ENCODE peak calls at places on chromosomes 13 and 19, in ten cellular contexts. S is transverse colon; W is RCC 7860; N is iris pigment epithelial cell; O is fibroblast of the conjunctiva; E is nephron progenitor cell; F is activated naive CD4-positive, alpha-beta T cell; R is stimulated activated CD4-positive, alpha-beta T cell treated with anti-CD3 and anti-CD28 coated beads, Interleukin-2, amount 100 ng/mL, for 48 hours; A is PC-9; Z is RWPE1. L is an unnamed sample.

GRCh38 chr13:106851251-106851650 is 283.3 kb upstream of the ARGLU1 start:
- DNase-seq in Z (peak), R (no peak), A (no peak), E (no peak), N (peak), O (no peak), S (no peak), F (no peak), W (no peak), L (no peak)

GRCh38 chr19:40239415-40240226 is 13.1 kb upstream of the CCNP start:
- DNase-seq in A (no peak), E (no peak), Z (no peak), W (no peak), O (no peak), N (no peak), S (no peak), F (no peak), R (no peak), L (no peak)

GRCh38 chr19:19154768-19155494 is 15.1 kb downstream of the MEF2B start:
- DNase-seq in O (no peak), R (no peak), A (no peak), N (no peak), Z (no peak), F (no peak), W (no peak), S (no peak), E (no peak), L (no peak)

GRCh38 chr13:80465321-80465720 is 124.4 kb upstream of the SPRY2 start:
- DNase-seq in O (no peak), S (no peak), F (no peak), A (no peak), Z (no peak), E (no peak), R (no peak), W (no peak), N (no peak), L (no peak)

GRCh38 chr13:91119643-91120042 is 227.8 kb upstream of the MIR17HG start:
- DNase-seq in A (no peak), Z (no peak), O (no peak), W (no peak), F (no peak), E (no peak), S (no peak), R (no peak), N (no peak), L (no peak)

GRCh38 chr19:33299061-33299665 is 3.2 kb downstream of the CEBPA start:
- DNase-seq in O (no peak), F (no peak), E (no peak), R (no peak), N (no peak), A (no peak), S (peak), W (no peak), Z (no peak), L (no peak)

GRCh38 chr13:40800559-40800958 is 11.1 kb downstream of the SLC25A15 start:
- DNase-seq in W (no peak), F (no peak), N (no peak), O (no peak), A (no peak), S (no peak), R (no peak), E (no peak), Z (no peak), L (no peak)

GRCh38 chr19:49497047-49497789 is 984 bp downstream of the RPS11 start:
- DNase-seq in R (no peak), E (no peak), S (peak), O (no peak), A (peak), W (peak), Z (peak), N (peak), F (peak), L (no peak)

GRCh38 chr19:27765397-27765796 is 1447.6 kb downstream of the UQCRFS1 start:
- DNase-seq in W (no peak), Z (no peak), A (no peak), R (no peak), E (no peak), F (no peak), O (no peak), S (no peak), N (no peak), L (no peak)

GRCh38 chr13:45584816-45585215 is 30.7 kb downstream of the ERICH6B start:
- DNase-seq in F (no peak), R (no peak), W (no peak), N (no peak), E (no peak), A (no peak), O (no peak), S (no peak), Z (peak), L (no peak)

GRCh38 chr19:3412066-3412465 is 45.7 kb downstream of the NFIC start:
- DNase-seq in O (no peak), W (no peak), S (no peak), E (no peak), N (no peak), A (no peak), F (no peak), R (no peak), Z (no peak), L (no peak)

GRCh38 chr13:78131811-78132210 is 213.2 kb upstream of the EDNRB start:
- DNase-seq in W (no peak), F (no peak), O (no peak), S (no peak), N (peak), Z (no peak), R (no peak), A (no peak), E (no peak), L (no peak)

GRCh38 chr13:44703371-44703770 is 127.2 kb upstream of the TSC22D1 start:
- DNase-seq in Z (no peak), E (no peak), S (no peak), W (peak), F (no peak), R (no peak), O (no peak), A (no peak), N (peak), L (peak)

GRCh38 chr13:111488466-111489132 is 168.2 kb downstream of the TEX29 start:
- DNase-seq in W (no peak), A (no peak), F (no peak), R (no peak), N (no peak), E (no peak), S (no peak), O (no peak), Z (no peak), L (no peak)

L was measured in amniotic stem cell.